ENCODE peak calls at places on chromosomes 3 and 15, in six cellular contexts. T is AG10803, D is nephron progenitor cell, J is AG04450, H is type B pancreatic cell, U is body of pancreas. Y is an unnamed sample.

GRCh38 chr3:60176614-60177013 is 1074.6 kb downstream of the FHIT start:
- DNase-seq in T (no peak), U (no peak), H (no peak), D (no peak), J (no peak), Y (no peak)

GRCh38 chr3:18386274-18386673 is 38.9 kb downstream of the SATB1 start:
- DNase-seq in U (no peak), H (no peak), T (no peak), D (no peak), J (no peak), Y (no peak)

GRCh38 chr3:140205598-140205997 is 270.6 kb downstream of the CLSTN2 start:
- DNase-seq in U (no peak), T (no peak), D (no peak), J (no peak), H (no peak), Y (no peak)

GRCh38 chr3:44862221-44862637 is 517 bp downstream of the TMEM42 start:
- DNase-seq in D (no peak), H (no peak), T (no peak), J (no peak), U (peak), Y (peak)

GRCh38 chr3:158801200-158801599 is 654 bp upstream of the MFSD1 start:
- DNase-seq in H (no peak), D (peak), J (no peak), T (peak), U (no peak), Y (no peak)

GRCh38 chr15:71252036-71252898 is 137.0 kb downstream of the THSD4 start:
- DNase-seq in J (no peak), H (no peak), U (no peak), T (no peak), D (no peak), Y (peak)

GRCh38 chr3:150921207-150921606 is 16.0 kb upstream of the MINDY4B start:
- DNase-seq in J (no peak), D (no peak), T (no peak), H (no peak), U (no peak), Y (peak)

GRCh38 chr15:87851497-87851896 is 405.0 kb downstream of the NTRK3 start:
- DNase-seq in D (no peak), J (no peak), H (no peak), U (no peak), T (no peak), Y (no peak)

GRCh38 chr3:100425321-100425720 is 24.0 kb downstream of the LNP1 start:
- DNase-seq in U (no peak), T (no peak), D (no peak), H (no peak), J (no peak), Y (peak)

GRCh38 chr15:30922469-30923311 is 19.0 kb downstream of the FAN1 start:
- DNase-seq in D (peak), H (no peak), T (peak), J (no peak), U (no peak), Y (no peak)

GRCh38 chr15:76529911-76530310 is 193.3 kb downstream of the ISL2 start:
- DNase-seq in H (no peak), D (no peak), J (no peak), T (peak), U (no peak), Y (no peak)

GRCh38 chr15:65761210-65761926 is 30.7 kb downstream of the DENND4A start:
- DNase-seq in J (no peak), H (no peak), U (no peak), D (no peak), T (no peak), Y (no peak)

GRCh38 chr15:92074646-92075045 is 221.1 kb downstream of the SLCO3A1 start:
- DNase-seq in J (no peak), D (no peak), U (peak), H (no peak), T (peak), Y (peak)

GRCh38 chr3:27724459-27725197 is 2.5 kb upstream of the EOMES start:
- DNase-seq in D (no peak), U (no peak), J (no peak), T (no peak), H (no peak), Y (no peak)

GRCh38 chr15:79529441-79529840 is 97.3 kb downstream of the MINAR1 start:
- DNase-seq in U (no peak), D (peak), T (no peak), H (no peak), J (no peak), Y (no peak)

GRCh38 chr3:42547401-42547945 is 34.3 kb downstream of the SEC22C start:
- DNase-seq in U (peak), D (peak), J (peak), T (peak), H (no peak), Y (peak)

GRCh38 chr3:154758109-154758868 is 321.8 kb upstream of the MME start:
- DNase-seq in H (no peak), D (no peak), T (peak), U (no peak), J (no peak), Y (peak)

GRCh38 chr3:112231727-112232126 is 62.3 kb downstream of the SLC9C1 start:
- DNase-seq in U (no peak), D (no peak), H (no peak), T (no peak), J (no peak), Y (no peak)

GRCh38 chr3:18853269-18853668 is 295.0 kb upstream of the KCNH8 start:
- DNase-seq in U (no peak), T (no peak), H (no peak), J (no peak), D (no peak), Y (no peak)

GRCh38 chr15:45645026-45645980 is 10.5 kb downstream of the SQOR start:
- DNase-seq in D (no peak), H (no peak), J (no peak), U (no peak), T (peak), Y (peak)
- TF ChIP-seq CTCF in D (no peak), H (no peak), J (no peak), U (no peak), T (no peak), Y (no peak)

GRCh38 chr3:169624533-169624972 is 39.0 kb downstream of the MECOM start:
- DNase-seq in J (no peak), D (no peak), T (no peak), H (no peak), U (no peak), Y (no peak)
- TF ChIP-seq CTCF in J (no peak), D (no peak), T (no peak), H (no peak), U (no peak), Y (no peak)

DNA sequence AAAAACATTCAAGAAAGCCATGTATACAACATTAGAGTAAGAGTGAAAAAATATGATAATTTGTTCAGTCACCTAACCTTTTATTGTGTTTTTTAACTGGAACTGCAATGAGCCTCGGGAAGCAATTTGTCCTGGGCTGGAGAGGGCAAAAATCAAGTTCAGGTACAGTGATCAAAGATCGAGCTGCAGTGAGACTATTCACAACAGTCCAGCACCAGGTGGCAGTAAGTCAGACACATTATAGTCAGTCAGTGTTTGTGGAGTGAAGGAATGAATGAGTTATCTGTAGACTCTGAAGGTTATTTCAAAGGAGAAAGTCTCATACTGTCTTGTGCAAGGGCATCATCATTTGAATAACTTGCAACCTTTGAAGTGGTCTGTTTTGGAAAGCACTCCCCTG is 116.6 kb downstream of the CHDH start:
- DNase-seq in J (no peak), T (peak), H (no peak), U (no peak), D (no peak), Y (peak)
- TF ChIP-seq CTCF in J (peak), T (peak), H (no peak), U (peak), D (no peak), Y (no peak)

GRCh38 chr3:69324362-69325025 is 61.4 kb downstream of the FRMD4B start:
- DNase-seq in D (no peak), H (peak), J (no peak), U (no peak), T (no peak), Y (peak)
- TF ChIP-seq CTCF in D (peak), H (peak), J (no peak), U (peak), T (peak), Y (peak)

DNA sequence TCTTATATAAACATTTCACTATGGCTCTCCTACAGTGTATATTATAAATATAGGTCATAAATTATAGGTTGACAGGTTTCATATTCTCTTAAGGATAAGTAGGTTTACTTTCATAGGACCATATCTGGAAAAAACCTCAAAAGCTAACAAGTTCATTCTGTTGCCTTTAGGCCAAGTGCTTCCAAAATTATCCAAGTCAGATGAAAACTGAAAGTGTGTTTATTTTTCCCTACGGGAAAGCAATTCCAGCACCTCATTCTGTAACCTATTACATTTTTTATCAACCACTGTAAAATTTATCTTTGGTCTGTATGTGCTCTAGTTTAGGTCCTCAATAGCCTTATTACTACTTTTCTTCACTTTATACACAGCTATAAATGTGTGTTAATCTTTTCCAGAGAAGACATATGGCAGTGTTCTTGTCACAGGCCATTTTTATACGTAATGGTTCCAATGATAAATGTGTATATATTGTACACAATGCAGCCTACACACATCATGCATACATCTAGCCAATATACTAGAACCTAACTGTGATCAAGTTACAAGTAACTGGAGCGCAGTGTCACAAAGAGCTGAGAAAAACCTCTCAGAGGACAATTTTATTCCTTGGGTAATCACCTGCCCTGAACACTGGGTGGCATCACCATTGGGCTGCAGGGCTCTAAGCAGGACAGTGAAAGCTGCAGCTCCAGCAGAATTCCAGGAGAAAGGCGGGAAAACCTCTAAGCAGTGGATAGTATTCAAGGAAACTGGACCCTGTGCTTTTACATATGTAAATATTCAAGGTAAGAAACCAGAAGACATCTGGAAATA is 251.3 kb downstream of the CTNNB1 start:
- DNase-seq in U (peak), H (no peak), T (no peak), D (no peak), J (no peak), Y (no peak)
- TF ChIP-seq CTCF in U (peak), H (no peak), T (peak), D (no peak), J (no peak), Y (no peak)

DNA sequence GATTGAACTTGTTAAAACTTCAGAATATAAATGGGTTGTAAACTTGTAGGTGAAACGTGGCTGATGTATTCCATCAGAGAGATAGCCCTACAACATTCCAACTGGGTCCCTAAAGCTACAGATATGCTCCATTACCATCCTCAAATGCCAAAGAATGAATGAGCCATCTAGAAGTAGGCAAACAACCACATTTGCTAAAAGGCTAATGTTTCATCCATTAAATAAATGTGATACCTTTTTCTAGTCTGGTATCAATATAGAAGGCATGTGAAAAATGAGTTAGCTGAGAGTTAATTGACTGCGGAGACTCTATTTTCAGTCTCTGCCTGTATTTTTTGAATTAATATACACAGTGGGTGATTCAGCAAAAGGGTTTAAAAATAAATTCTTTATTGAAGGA is 203.8 kb downstream of the RBMS3 start:
- DNase-seq in H (no peak), D (no peak), T (no peak), U (no peak), J (no peak), Y (no peak)
- TF ChIP-seq CTCF in H (no peak), D (no peak), T (no peak), U (no peak), J (no peak), Y (no peak)

GRCh38 chr3:126928921-126929485 is 53.9 kb upstream of the PLXNA1 start:
- DNase-seq in T (no peak), H (no peak), U (no peak), D (no peak), J (no peak), Y (no peak)

GRCh38 chr3:126925411-126926171 is 57.3 kb upstream of the PLXNA1 start:
- DNase-seq in J (no peak), T (no peak), H (no peak), U (no peak), D (no peak), Y (no peak)

GRCh38 chr3:126927846-126928245 is 55.1 kb upstream of the PLXNA1 start:
- DNase-seq in J (no peak), T (no peak), H (no peak), U (no peak), D (no peak), Y (no peak)

GRCh38 chr3:126927405-126927750 is 55.5 kb upstream of the PLXNA1 start:
- DNase-seq in J (no peak), H (no peak), U (no peak), T (no peak), D (no peak), Y (no peak)

GRCh38 chr3:126926684-126927404 is 56.1 kb upstream of the PLXNA1 start:
- DNase-seq in U (peak), T (peak), H (no peak), D (no peak), J (peak), Y (peak)
- TF ChIP-seq CTCF in U (no peak), T (peak), H (no peak), D (no peak), J (peak), Y (peak)

DNA sequence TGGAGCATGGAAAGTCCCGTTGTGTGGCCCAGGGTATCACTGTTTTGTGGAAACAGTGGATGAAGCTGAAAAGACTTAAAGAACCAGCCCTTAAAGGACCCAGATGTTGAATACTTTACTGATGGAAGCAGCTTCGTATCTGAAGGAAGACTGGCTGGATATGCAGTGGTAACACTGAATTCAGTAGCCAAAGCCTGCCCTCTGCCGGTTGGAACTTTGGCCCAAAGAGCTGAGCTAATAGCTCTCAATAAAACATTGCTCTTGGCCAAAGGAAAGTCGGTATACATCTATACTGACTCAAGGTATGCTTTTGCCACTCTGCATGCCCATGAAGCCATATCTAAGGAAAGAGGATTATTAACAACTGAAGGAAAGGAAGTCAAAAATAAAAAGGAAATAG is 885.4 kb downstream of the PDCD6IP start:
- DNase-seq in H (no peak), T (peak), U (peak), J (no peak), D (peak), Y (peak)
- TF ChIP-seq CTCF in H (peak), T (peak), U (peak), J (peak), D (peak), Y (peak)

GRCh38 chr3:71723452-71724170 is 1.6 kb downstream of the EIF4E3 start:
- DNase-seq in T (no peak), J (no peak), H (no peak), D (no peak), U (no peak), Y (no peak)

GRCh38 chr3:71724584-71725278 is 471 bp downstream of the EIF4E3 start:
- DNase-seq in T (no peak), U (peak), J (no peak), H (peak), D (peak), Y (peak)

GRCh38 chr3:71726106-71726505 is 904 bp upstream of the EIF4E3 start:
- DNase-seq in D (no peak), H (no peak), J (no peak), T (no peak), U (no peak), Y (no peak)

GRCh38 chr3:71724171-71724453 is 1.1 kb downstream of the EIF4E3 start:
- DNase-seq in D (no peak), H (no peak), J (no peak), U (no peak), T (no peak), Y (no peak)

DNA sequence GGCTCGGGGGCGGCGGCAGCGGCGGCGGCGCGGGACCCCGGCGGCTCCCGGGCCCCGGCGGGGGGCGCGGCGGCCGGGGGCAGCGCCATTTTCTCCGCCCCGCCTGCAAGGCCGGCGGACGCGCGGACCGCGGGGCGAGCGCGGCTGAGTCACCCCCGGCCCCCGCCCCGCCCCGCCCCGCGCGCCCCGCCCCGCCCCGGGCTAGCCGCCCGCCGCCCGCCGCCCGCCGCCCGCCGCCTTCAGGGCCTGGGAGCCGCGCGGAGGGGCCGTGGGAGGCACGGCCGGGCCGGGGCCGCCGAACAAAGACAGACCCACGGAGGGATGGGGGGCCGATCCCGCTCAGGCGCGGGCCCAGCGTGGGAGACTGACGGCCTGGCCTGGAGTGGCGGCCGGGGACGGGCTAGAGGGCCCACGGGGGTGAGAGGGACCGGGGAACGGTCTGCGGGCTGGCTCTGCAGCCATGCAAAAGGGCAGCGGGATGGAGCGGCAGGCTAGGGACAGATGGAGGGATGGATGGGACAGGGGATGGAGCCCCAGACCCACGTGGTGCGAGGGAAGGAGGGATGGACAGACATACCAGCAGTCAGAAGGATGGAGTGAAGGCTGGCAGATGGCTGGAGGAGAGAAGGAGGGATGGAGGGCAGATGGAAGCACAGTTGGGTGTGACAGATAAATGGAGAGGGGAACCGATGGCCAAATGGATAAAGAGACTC is at the start of gene EIF4E3:
- DNase-seq in T (peak), J (no peak), U (peak), D (no peak), H (no peak), Y (peak)
- TF ChIP-seq CTCF in T (no peak), J (no peak), U (no peak), D (no peak), H (no peak), Y (no peak)